ENCODE peak calls at places on chromosomes 1 and 21, in six cellular contexts. One of them, this sample, is unnamed. For H3K36me3, the result is how much of the 10 kb centered on the place peaks cover.

GRCh38 chr21:26433386-26433785 is 139.7 kb downstream of the CYYR1 start:
- DNase-seq in GM23248: peak
- DNase-seq in neural progenitor cell: no peak
- DNase-seq in mesenchymal stem cell: no peak
- DNase-seq in Karpas-422: no peak
- DNase-seq in mammary epithelial cell: no peak
- DNase-seq in this sample: no peak

GRCh38 chr1:240663160-240663879 is 51.4 kb upstream of the GREM2 start:
- DNase-seq in GM23248: peak
- DNase-seq in neural progenitor cell: no peak
- DNase-seq in mesenchymal stem cell: no peak
- DNase-seq in Karpas-422: no peak
- DNase-seq in mammary epithelial cell: no peak
- DNase-seq in this sample: peak

GRCh38 chr21:17482928-17483327 is 29.9 kb upstream of the CXADR start:
- DNase-seq in GM23248: no peak
- DNase-seq in neural progenitor cell: no peak
- DNase-seq in mesenchymal stem cell: no peak
- DNase-seq in Karpas-422: no peak
- DNase-seq in mammary epithelial cell: no peak
- DNase-seq in this sample: no peak

GRCh38 chr1:198542632-198543031 is 2.2 kb upstream of the ATP6V1G3 start:
- DNase-seq in GM23248: no peak
- DNase-seq in neural progenitor cell: no peak
- DNase-seq in mesenchymal stem cell: no peak
- DNase-seq in Karpas-422: no peak
- DNase-seq in mammary epithelial cell: no peak
- DNase-seq in this sample: no peak

GRCh38 chr1:1510912-1511532 is 940 bp upstream of the ATAD3A start:
- DNase-seq in GM23248: peak
- DNase-seq in neural progenitor cell: peak
- DNase-seq in mesenchymal stem cell: peak
- DNase-seq in Karpas-422: peak
- DNase-seq in mammary epithelial cell: peak
- DNase-seq in this sample: peak

GRCh38 chr1:117795190-117795589 is 134.2 kb downstream of the GDAP2 start:
- DNase-seq in GM23248: peak
- DNase-seq in neural progenitor cell: no peak
- DNase-seq in mesenchymal stem cell: peak
- DNase-seq in Karpas-422: no peak
- DNase-seq in mammary epithelial cell: peak
- DNase-seq in this sample: peak

GRCh38 chr1:198214924-198215323 is 58.1 kb downstream of the NEK7 start:
- DNase-seq in GM23248: no peak
- DNase-seq in neural progenitor cell: no peak
- DNase-seq in mesenchymal stem cell: no peak
- DNase-seq in Karpas-422: no peak
- DNase-seq in mammary epithelial cell: no peak
- DNase-seq in this sample: no peak

GRCh38 chr1:215957692-215958091 is 390.6 kb downstream of the KCTD3 start:
- DNase-seq in GM23248: peak
- DNase-seq in neural progenitor cell: peak
- DNase-seq in mesenchymal stem cell: peak
- DNase-seq in Karpas-422: no peak
- DNase-seq in mammary epithelial cell: peak
- DNase-seq in this sample: no peak

GRCh38 chr21:14143999-14144398 is 66.8 kb downstream of the LIPI start:
- DNase-seq in GM23248: no peak
- DNase-seq in neural progenitor cell: no peak
- DNase-seq in mesenchymal stem cell: no peak
- DNase-seq in Karpas-422: no peak
- DNase-seq in mammary epithelial cell: no peak
- DNase-seq in this sample: no peak

GRCh38 chr1:11518791-11519628 is 40.1 kb downstream of the DISP3 start:
- DNase-seq in GM23248: no peak
- DNase-seq in neural progenitor cell: no peak
- DNase-seq in mesenchymal stem cell: no peak
- DNase-seq in Karpas-422: no peak
- DNase-seq in mammary epithelial cell: no peak
- DNase-seq in this sample: no peak

GRCh38 chr1:51928896-51929295 is 50.4 kb upstream of the NRDC start:
- DNase-seq in GM23248: peak
- DNase-seq in neural progenitor cell: no peak
- DNase-seq in mesenchymal stem cell: no peak
- DNase-seq in Karpas-422: no peak
- DNase-seq in mammary epithelial cell: no peak
- DNase-seq in this sample: no peak

GRCh38 chr1:204507317-204508105 is 8.7 kb upstream of the MDM4 start:
- DNase-seq in GM23248: peak
- DNase-seq in neural progenitor cell: peak
- DNase-seq in mesenchymal stem cell: peak
- DNase-seq in Karpas-422: peak
- DNase-seq in mammary epithelial cell: peak
- DNase-seq in this sample: peak

GRCh38 chr1:121558514-121558913 is 373.7 kb downstream of the SRGAP2C start:
- DNase-seq in GM23248: peak
- DNase-seq in neural progenitor cell: peak
- DNase-seq in mesenchymal stem cell: peak
- DNase-seq in Karpas-422: peak
- DNase-seq in mammary epithelial cell: peak
- DNase-seq in this sample: peak

GRCh38 chr21:15743593-15743992 is 13.8 kb downstream of the USP25 start:
- DNase-seq in GM23248: no peak
- DNase-seq in neural progenitor cell: no peak
- DNase-seq in mesenchymal stem cell: no peak
- DNase-seq in Karpas-422: no peak
- DNase-seq in mammary epithelial cell: peak
- DNase-seq in this sample: no peak

GRCh38 chr1:219276029-219276738 is 102.5 kb downstream of the LYPLAL1 start:
- DNase-seq in GM23248: no peak
- DNase-seq in neural progenitor cell: no peak
- DNase-seq in mesenchymal stem cell: no peak
- DNase-seq in Karpas-422: no peak
- DNase-seq in mammary epithelial cell: no peak
- DNase-seq in this sample: no peak

GRCh38 chr1:247740721-247741120 is 2.3 kb downstream of the OR14K1 start:
- DNase-seq in GM23248: no peak
- DNase-seq in neural progenitor cell: no peak
- DNase-seq in mesenchymal stem cell: peak
- DNase-seq in Karpas-422: no peak
- DNase-seq in mammary epithelial cell: no peak
- DNase-seq in this sample: no peak

GRCh38 chr1:38026592-38027200 is 14.2 kb downstream of the UTP11 start:
- DNase-seq in GM23248: peak
- DNase-seq in neural progenitor cell: peak
- DNase-seq in mesenchymal stem cell: peak
- DNase-seq in Karpas-422: no peak
- DNase-seq in mammary epithelial cell: peak
- DNase-seq in this sample: peak

GRCh38 chr1:86914998-86915736 is 732 bp downstream of the HS2ST1 start:
- DNase-seq in GM23248: peak
- DNase-seq in neural progenitor cell: peak
- DNase-seq in mesenchymal stem cell: peak
- DNase-seq in Karpas-422: peak
- DNase-seq in mammary epithelial cell: peak
- DNase-seq in this sample: peak

DNA sequence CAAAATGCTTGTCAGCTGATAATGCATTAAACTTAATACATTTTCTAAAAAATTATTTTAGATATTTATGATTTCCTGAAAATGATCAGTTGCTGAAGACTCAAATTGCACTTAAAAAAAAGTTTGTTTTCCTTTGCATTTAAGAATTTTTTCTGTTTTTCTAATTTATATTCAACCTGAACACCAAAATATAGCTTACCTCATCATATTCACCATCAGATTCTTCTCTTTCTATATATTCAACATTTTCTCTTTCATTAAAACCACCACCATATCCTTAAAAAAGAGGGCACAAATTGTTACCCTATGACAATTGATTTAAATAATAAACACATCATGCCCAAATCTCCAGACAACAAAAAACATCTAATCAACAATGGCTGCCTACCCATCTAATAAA is 8.6 kb downstream of the ZRANB2 start:
- DNase-seq in GM23248: no peak
- DNase-seq in neural progenitor cell: no peak
- DNase-seq in mesenchymal stem cell: no peak
- DNase-seq in Karpas-422: no peak
- DNase-seq in mammary epithelial cell: no peak
- DNase-seq in this sample: no peak
- H3K36me3 ChIP-seq in GM23248: half or more
- H3K36me3 ChIP-seq in neural progenitor cell: under half
- H3K36me3 ChIP-seq in mesenchymal stem cell: under half
- H3K36me3 ChIP-seq in Karpas-422: half or more
- H3K36me3 ChIP-seq in mammary epithelial cell: half or more
- H3K36me3 ChIP-seq in this sample: half or more

DNA sequence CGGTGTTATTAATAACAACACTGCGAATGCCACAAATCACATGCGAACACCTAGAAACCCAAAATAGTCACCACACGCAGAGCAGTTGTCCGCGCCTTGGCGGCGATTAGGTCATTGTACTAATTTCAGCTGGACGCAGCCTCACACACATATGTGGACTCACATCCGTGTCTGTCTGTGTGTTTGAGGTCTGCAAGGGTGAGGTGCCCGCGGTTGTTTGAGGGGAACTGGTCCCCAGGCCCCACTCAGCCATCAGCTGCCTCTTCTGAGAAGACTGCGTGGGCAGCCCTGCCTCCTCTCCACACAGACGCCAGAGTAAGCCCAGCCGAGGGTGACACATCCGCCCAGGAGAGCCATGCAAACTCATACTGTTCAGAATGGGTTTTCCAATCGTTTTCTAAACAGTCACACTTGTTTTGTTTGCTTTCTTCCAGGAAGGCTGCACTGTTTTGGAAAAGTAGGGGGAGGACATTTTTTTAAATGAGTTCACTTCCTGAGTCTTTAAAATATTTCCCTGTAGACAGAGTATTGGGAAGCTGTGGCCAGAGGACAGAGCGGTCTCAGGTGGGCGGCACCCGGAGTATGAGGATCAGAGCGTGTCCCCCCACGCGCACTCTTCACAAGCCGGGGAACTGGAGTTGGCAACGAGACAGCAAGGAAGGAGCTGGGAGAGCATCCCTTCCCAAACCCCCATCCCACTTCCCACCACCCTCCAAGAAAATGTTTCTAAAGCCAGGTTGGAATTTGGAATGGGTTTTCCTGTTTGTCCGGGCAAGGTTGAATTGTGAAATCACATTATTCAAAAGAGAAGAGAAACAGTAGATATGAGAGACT is 53.3 kb downstream of the TOMM20 start:
- DNase-seq in GM23248: peak
- DNase-seq in neural progenitor cell: no peak
- DNase-seq in mesenchymal stem cell: peak
- DNase-seq in Karpas-422: peak
- DNase-seq in mammary epithelial cell: peak
- DNase-seq in this sample: peak
- H3K4me3 ChIP-seq in GM23248: peak
- H3K4me3 ChIP-seq in neural progenitor cell: no peak
- H3K4me3 ChIP-seq in mesenchymal stem cell: peak
- H3K4me3 ChIP-seq in Karpas-422: no peak
- H3K4me3 ChIP-seq in mammary epithelial cell: no peak
- H3K4me3 ChIP-seq in this sample: peak

DNA sequence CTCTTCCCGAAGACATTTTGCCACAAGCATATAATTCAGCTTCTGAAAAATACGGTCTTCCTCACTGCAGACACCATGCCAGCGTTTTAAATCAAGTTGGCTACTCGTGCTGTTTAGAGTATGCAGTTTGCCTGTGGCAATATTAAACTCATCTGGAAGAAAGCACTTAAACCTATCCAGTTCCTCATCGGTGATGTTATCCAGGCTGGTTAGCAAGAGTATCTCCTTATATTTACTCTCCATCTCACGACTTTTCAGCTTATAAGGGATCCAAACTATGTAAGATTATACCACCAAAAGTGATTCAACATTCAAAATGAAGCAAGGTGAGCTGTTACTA is 9.7 kb upstream of the IFI16 start:
- DNase-seq in GM23248: peak
- DNase-seq in neural progenitor cell: no peak
- DNase-seq in mesenchymal stem cell: no peak
- DNase-seq in Karpas-422: no peak
- DNase-seq in mammary epithelial cell: no peak
- DNase-seq in this sample: peak
- H3K9ac ChIP-seq in GM23248: peak
- H3K9ac ChIP-seq in neural progenitor cell: no peak
- H3K9ac ChIP-seq in mesenchymal stem cell: peak
- H3K9ac ChIP-seq in Karpas-422: no peak
- H3K9ac ChIP-seq in mammary epithelial cell: peak
- H3K9ac ChIP-seq in this sample: peak

DNA sequence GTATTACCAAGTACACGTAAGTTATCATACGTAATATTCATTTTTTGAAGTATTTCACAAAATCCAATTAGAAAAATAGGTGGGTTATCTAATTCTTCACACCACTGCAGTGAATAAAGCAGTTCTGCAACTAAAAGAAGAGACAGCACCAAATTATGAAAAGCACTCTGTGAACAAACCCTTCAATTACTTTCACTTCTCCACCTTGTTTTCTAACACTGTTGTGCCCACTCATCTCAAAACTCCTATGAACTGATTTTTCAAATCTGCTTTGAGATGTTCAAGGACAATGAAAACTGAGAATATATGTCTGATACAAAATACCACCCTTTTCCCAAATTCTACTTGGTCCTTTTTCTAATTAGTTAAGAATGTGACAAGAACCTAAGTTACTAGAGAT is 39.4 kb downstream of the LTN1 start:
- DNase-seq in GM23248: no peak
- DNase-seq in neural progenitor cell: no peak
- DNase-seq in mesenchymal stem cell: no peak
- DNase-seq in Karpas-422: no peak
- DNase-seq in mammary epithelial cell: no peak
- DNase-seq in this sample: no peak
- H3K36me3 ChIP-seq in GM23248: half or more
- H3K36me3 ChIP-seq in neural progenitor cell: under half
- H3K36me3 ChIP-seq in mesenchymal stem cell: under half
- H3K36me3 ChIP-seq in Karpas-422: half or more
- H3K36me3 ChIP-seq in mammary epithelial cell: under half
- H3K36me3 ChIP-seq in this sample: half or more

GRCh38 chr1:153635872-153636271 is 2.0 kb downstream of the CHTOP start:
- DNase-seq in GM23248: no peak
- DNase-seq in neural progenitor cell: no peak
- DNase-seq in mesenchymal stem cell: no peak
- DNase-seq in Karpas-422: no peak
- DNase-seq in mammary epithelial cell: no peak
- DNase-seq in this sample: no peak
- H3K4me3 ChIP-seq in GM23248: peak
- H3K4me3 ChIP-seq in neural progenitor cell: peak
- H3K4me3 ChIP-seq in mesenchymal stem cell: peak
- H3K4me3 ChIP-seq in Karpas-422: peak
- H3K4me3 ChIP-seq in mammary epithelial cell: no peak
- H3K4me3 ChIP-seq in this sample: peak